ENCODE peak calls at places on chromosomes 5 and 9, in six cellular contexts. One of them, this sample, is unnamed.

GRCh38 chr5:144139586-144139985 is 30.9 kb downstream of the YIPF5 start:
- DNase-seq in vagina: no peak
- DNase-seq in lower lobe of right lung: no peak
- DNase-seq in heart right ventricle: no peak
- DNase-seq in testis: no peak
- DNase-seq in transverse colon: no peak
- DNase-seq in this sample: no peak

GRCh38 chr5:149211566-149211965 is 60.1 kb upstream of the AFAP1L1 start:
- DNase-seq in vagina: peak; percentile 60
- DNase-seq in lower lobe of right lung: no peak
- DNase-seq in heart right ventricle: no peak
- DNase-seq in testis: no peak
- DNase-seq in transverse colon: no peak
- DNase-seq in this sample: no peak

GRCh38 chr9:129639034-129639630 is 2.8 kb downstream of the ASB6 start:
- DNase-seq in vagina: no peak
- DNase-seq in lower lobe of right lung: no peak
- DNase-seq in heart right ventricle: no peak
- DNase-seq in testis: no peak
- DNase-seq in transverse colon: no peak
- DNase-seq in this sample: no peak

GRCh38 chr5:38994329-38994927 is 79.8 kb downstream of the RICTOR start:
- DNase-seq in vagina: no peak
- DNase-seq in lower lobe of right lung: no peak
- DNase-seq in heart right ventricle: peak; percentile 20
- DNase-seq in testis: no peak
- DNase-seq in transverse colon: peak; percentile 25
- DNase-seq in this sample: peak; percentile 64

GRCh38 chr5:55993013-55993412 is 1.8 kb downstream of the IL6ST start:
- DNase-seq in vagina: no peak
- DNase-seq in lower lobe of right lung: no peak
- DNase-seq in heart right ventricle: no peak
- DNase-seq in testis: peak; percentile 36
- DNase-seq in transverse colon: no peak
- DNase-seq in this sample: peak; percentile 45

GRCh38 chr5:72525816-72526215 is 18.6 kb upstream of the ZNF366 start:
- DNase-seq in vagina: no peak
- DNase-seq in lower lobe of right lung: no peak
- DNase-seq in heart right ventricle: no peak
- DNase-seq in testis: no peak
- DNase-seq in transverse colon: no peak
- DNase-seq in this sample: no peak

GRCh38 chr5:133225671-133226152 is 173.9 kb downstream of the HSPA4 start:
- DNase-seq in vagina: no peak
- DNase-seq in lower lobe of right lung: no peak
- DNase-seq in heart right ventricle: no peak
- DNase-seq in testis: no peak
- DNase-seq in transverse colon: peak; percentile 30
- DNase-seq in this sample: no peak

GRCh38 chr5:1807479-1808185 is 6.4 kb downstream of the NDUFS6 start:
- DNase-seq in vagina: no peak
- DNase-seq in lower lobe of right lung: no peak
- DNase-seq in heart right ventricle: no peak
- DNase-seq in testis: no peak
- DNase-seq in transverse colon: no peak
- DNase-seq in this sample: no peak

GRCh38 chr9:89497978-89498844 is at the start of gene SEMA4D:
- DNase-seq in vagina: no peak
- DNase-seq in lower lobe of right lung: peak; percentile 82
- DNase-seq in heart right ventricle: peak; percentile 82
- DNase-seq in testis: peak; percentile 92
- DNase-seq in transverse colon: peak; percentile 85
- DNase-seq in this sample: peak; percentile 86

GRCh38 chr5:96994493-96994892 is 58.6 kb downstream of the LNPEP start:
- DNase-seq in vagina: no peak
- DNase-seq in lower lobe of right lung: no peak
- DNase-seq in heart right ventricle: no peak
- DNase-seq in testis: no peak
- DNase-seq in transverse colon: no peak
- DNase-seq in this sample: no peak

GRCh38 chr9:106621299-106621920 is 241.6 kb upstream of the ZNF462 start:
- DNase-seq in vagina: no peak
- DNase-seq in lower lobe of right lung: no peak
- DNase-seq in heart right ventricle: no peak
- DNase-seq in testis: no peak
- DNase-seq in transverse colon: no peak
- DNase-seq in this sample: no peak

GRCh38 chr5:154039458-154039829 is 677 bp downstream of the MFAP3 start:
- DNase-seq in vagina: no peak
- DNase-seq in lower lobe of right lung: no peak
- DNase-seq in heart right ventricle: no peak
- DNase-seq in testis: no peak
- DNase-seq in transverse colon: no peak
- DNase-seq in this sample: no peak

GRCh38 chr9:101510344-101510940 is 23.2 kb upstream of the RNF20 start:
- DNase-seq in vagina: no peak
- DNase-seq in lower lobe of right lung: no peak
- DNase-seq in heart right ventricle: no peak
- DNase-seq in testis: no peak
- DNase-seq in transverse colon: no peak
- DNase-seq in this sample: no peak

GRCh38 chr5:125912028-125912427 is 511.2 kb upstream of the GRAMD2B start:
- DNase-seq in vagina: no peak
- DNase-seq in lower lobe of right lung: no peak
- DNase-seq in heart right ventricle: no peak
- DNase-seq in testis: no peak
- DNase-seq in transverse colon: no peak
- DNase-seq in this sample: no peak

GRCh38 chr9:121529237-121529987 is 29.8 kb upstream of the GGTA1 start:
- DNase-seq in vagina: no peak
- DNase-seq in lower lobe of right lung: peak; percentile 79
- DNase-seq in heart right ventricle: peak; percentile 99
- DNase-seq in testis: peak; percentile 88
- DNase-seq in transverse colon: peak; percentile 74
- DNase-seq in this sample: peak; percentile 97

GRCh38 chr9:14096182-14096922 is 217.6 kb downstream of the NFIB start:
- DNase-seq in vagina: no peak
- DNase-seq in lower lobe of right lung: no peak
- DNase-seq in heart right ventricle: peak; percentile 63
- DNase-seq in testis: no peak
- DNase-seq in transverse colon: no peak
- DNase-seq in this sample: no peak

GRCh38 chr5:143536364-143536763 is 132.9 kb upstream of the NR3C1 start:
- DNase-seq in vagina: no peak
- DNase-seq in lower lobe of right lung: no peak
- DNase-seq in heart right ventricle: no peak
- DNase-seq in testis: no peak
- DNase-seq in transverse colon: no peak
- DNase-seq in this sample: no peak

GRCh38 chr5:59506285-59506877 is 387.1 kb downstream of the PDE4D start:
- DNase-seq in vagina: no peak
- DNase-seq in lower lobe of right lung: no peak
- DNase-seq in heart right ventricle: no peak
- DNase-seq in testis: no peak
- DNase-seq in transverse colon: no peak
- DNase-seq in this sample: no peak

GRCh38 chr9:99579964-99580363 is 241.7 kb upstream of the NR4A3 start:
- DNase-seq in vagina: no peak
- DNase-seq in lower lobe of right lung: no peak
- DNase-seq in heart right ventricle: no peak
- DNase-seq in testis: no peak
- DNase-seq in transverse colon: no peak
- DNase-seq in this sample: no peak

GRCh38 chr9:112283854-112284253 is 49.6 kb downstream of the PTBP3 start:
- DNase-seq in vagina: no peak
- DNase-seq in lower lobe of right lung: no peak
- DNase-seq in heart right ventricle: no peak
- DNase-seq in testis: no peak
- DNase-seq in transverse colon: no peak
- DNase-seq in this sample: no peak

GRCh38 chr9:117963493-117963892 is 259.3 kb downstream of the TLR4 start:
- DNase-seq in vagina: no peak
- DNase-seq in lower lobe of right lung: no peak
- DNase-seq in heart right ventricle: no peak
- DNase-seq in testis: no peak
- DNase-seq in transverse colon: no peak
- DNase-seq in this sample: no peak

GRCh38 chr5:108360280-108360679 is 21.6 kb downstream of the FBXL17 start:
- DNase-seq in vagina: no peak
- DNase-seq in lower lobe of right lung: no peak
- DNase-seq in heart right ventricle: no peak
- DNase-seq in testis: no peak
- DNase-seq in transverse colon: no peak
- DNase-seq in this sample: no peak

DNA sequence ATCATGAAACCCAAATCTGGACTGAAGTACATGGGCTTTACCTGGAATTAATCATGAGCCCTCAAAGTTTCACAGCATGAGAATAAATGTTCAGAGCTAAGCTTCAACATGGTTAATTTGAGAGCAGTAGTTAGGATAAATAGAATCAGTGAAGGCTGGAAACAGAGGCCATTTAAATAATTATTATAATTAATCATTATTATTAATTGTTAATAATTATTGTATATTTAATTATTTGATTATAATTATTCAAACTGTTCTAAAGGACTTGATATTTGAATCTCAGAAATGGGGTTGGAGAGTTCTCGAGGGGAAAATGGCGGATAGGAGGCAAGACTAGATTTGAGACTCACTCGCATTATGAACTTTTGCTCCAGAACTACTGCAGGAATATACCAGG is 119.6 kb upstream of the ITGA1 start:
- DNase-seq in vagina: no peak
- DNase-seq in lower lobe of right lung: no peak
- DNase-seq in heart right ventricle: no peak
- DNase-seq in testis: no peak
- DNase-seq in transverse colon: no peak
- DNase-seq in this sample: no peak
- TF ChIP-seq CTCF in vagina: no peak
- TF ChIP-seq CTCF in lower lobe of right lung: no peak
- TF ChIP-seq CTCF in heart right ventricle: no peak
- TF ChIP-seq CTCF in testis: no peak
- TF ChIP-seq CTCF in transverse colon: no peak
- TF ChIP-seq CTCF in this sample: no peak

DNA sequence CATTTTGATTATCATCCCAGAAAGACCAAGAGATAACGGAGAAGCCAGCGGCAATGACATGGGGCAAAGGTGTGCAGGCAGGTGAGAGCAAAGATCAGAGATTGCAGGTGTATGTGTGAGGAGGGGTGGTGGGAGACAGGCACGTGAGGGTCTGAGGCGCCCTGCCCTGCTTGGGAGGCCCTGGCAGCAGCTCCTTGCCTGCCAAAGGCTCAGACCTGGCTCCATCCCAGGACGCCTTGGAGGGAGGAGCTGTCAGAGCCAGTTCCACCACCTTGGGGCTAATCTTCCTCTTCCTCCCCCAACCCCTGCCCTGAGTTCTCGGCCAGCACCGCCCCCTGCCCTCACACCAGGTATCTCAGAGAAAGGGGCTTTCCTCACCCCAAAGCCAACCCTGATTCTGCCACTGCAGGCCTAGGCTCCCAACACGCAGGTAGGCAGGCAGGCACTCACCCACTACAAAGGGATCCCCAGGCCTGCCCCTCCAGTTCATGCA is 2.0 kb downstream of the AQP3 start:
- DNase-seq in vagina: no peak
- DNase-seq in lower lobe of right lung: peak; percentile 81
- DNase-seq in heart right ventricle: no peak
- DNase-seq in testis: peak; percentile 42
- DNase-seq in transverse colon: peak; percentile 29
- DNase-seq in this sample: no peak
- H3K4me3 ChIP-seq in vagina: peak overlapping the region; percentile 49
- H3K4me3 ChIP-seq in lower lobe of right lung: peak overlapping the region; percentile 69
- H3K4me3 ChIP-seq in heart right ventricle: no peak overlapping the region
- H3K4me3 ChIP-seq in testis: no peak overlapping the region
- H3K4me3 ChIP-seq in transverse colon: no peak overlapping the region
- H3K4me3 ChIP-seq in this sample: no peak overlapping the region

DNA sequence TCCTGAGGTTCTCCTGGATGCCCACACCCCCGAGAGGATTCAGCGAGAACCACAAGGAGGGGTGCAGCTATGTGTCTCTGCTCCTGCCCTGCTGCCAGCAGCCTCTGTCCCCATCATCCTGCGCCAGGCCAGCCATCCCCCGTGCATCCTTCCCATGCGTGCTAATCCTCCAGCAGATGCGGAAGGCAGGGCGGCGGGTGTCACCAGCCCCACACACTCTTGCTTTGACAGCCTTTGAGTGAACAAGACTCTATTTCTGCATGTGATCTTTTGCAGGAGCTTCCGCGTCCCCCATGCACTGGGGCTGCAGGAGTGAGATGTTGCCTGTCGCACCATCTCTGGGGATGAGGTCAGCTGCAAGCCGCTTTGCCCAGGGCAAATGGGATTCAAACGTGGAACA is 58.0 kb upstream of the OLFM1 start:
- DNase-seq in vagina: no peak
- DNase-seq in lower lobe of right lung: peak; percentile 31
- DNase-seq in heart right ventricle: no peak
- DNase-seq in testis: no peak
- DNase-seq in transverse colon: no peak
- DNase-seq in this sample: no peak
- H3K27me3 ChIP-seq in vagina: no peaks in the 10 kb centered on the region
- H3K27me3 ChIP-seq in lower lobe of right lung: peaks cover 5% of the 10 kb centered on the region
- H3K27me3 ChIP-seq in heart right ventricle: peaks cover 19% of the 10 kb centered on the region
- H3K27me3 ChIP-seq in testis: no peaks in the 10 kb centered on the region
- H3K27me3 ChIP-seq in transverse colon: peaks cover 18% of the 10 kb centered on the region
- H3K27me3 ChIP-seq in this sample: no peaks in the 10 kb centered on the region

DNA sequence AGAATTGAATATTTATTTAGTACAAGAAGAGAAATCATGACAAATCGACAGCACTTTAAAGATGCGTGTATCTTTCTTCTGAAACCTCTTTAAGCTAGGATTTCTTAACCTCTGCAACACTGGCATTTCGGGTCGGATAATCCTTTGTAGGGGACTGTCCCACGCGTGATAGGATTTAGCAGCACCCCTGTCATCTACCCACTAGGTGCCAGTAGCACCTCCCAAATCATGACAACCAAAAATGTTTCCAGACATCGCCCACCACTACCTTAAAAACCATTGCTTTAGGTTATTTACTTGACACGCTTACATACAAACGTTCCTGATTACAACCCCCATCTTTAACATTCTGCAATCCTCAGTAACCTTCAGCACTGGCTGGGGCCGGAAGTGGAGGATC is 223.1 kb downstream of the TRIM32 start:
- DNase-seq in vagina: no peak
- DNase-seq in lower lobe of right lung: no peak
- DNase-seq in heart right ventricle: no peak
- DNase-seq in testis: no peak
- DNase-seq in transverse colon: no peak
- DNase-seq in this sample: no peak
- TF ChIP-seq CTCF in vagina: no peak
- TF ChIP-seq CTCF in lower lobe of right lung: no peak
- TF ChIP-seq CTCF in heart right ventricle: no peak
- TF ChIP-seq CTCF in testis: no peak
- TF ChIP-seq CTCF in transverse colon: no peak
- TF ChIP-seq CTCF in this sample: no peak

DNA sequence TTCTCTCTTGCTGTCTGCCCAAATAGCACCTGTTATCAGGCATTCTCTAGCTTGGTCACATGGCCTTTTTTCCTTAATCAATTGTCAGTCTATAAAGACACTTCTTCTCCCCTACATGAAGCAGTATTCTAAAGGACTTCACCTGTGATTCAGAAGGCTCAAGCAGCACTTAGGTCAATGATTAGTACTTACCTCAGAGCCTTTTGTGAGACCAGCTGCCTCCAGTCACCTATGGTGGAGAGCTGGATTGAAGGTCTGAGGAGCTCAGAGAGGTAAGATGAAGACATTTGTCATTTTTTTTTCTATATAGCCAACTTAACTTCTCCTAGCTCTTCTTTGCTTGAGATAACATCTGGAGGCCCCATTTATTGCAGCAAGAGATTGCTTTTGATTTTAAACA is 278.3 kb upstream of the PCSK5 start:
- DNase-seq in vagina: no peak
- DNase-seq in lower lobe of right lung: no peak
- DNase-seq in heart right ventricle: no peak
- DNase-seq in testis: no peak
- DNase-seq in transverse colon: no peak
- DNase-seq in this sample: no peak
- H3K4me3 ChIP-seq in vagina: no peak overlapping the region
- H3K4me3 ChIP-seq in lower lobe of right lung: no peak overlapping the region
- H3K4me3 ChIP-seq in heart right ventricle: no peak overlapping the region
- H3K4me3 ChIP-seq in testis: no peak overlapping the region
- H3K4me3 ChIP-seq in transverse colon: no peak overlapping the region
- H3K4me3 ChIP-seq in this sample: no peak overlapping the region